ENCODE peak calls at places on chromosomes 1 and 21, in ten cellular contexts. X is stimulated activated CD4-positive, alpha-beta T cell treated with anti-CD3 and anti-CD28 coated beads, TNF-alpha, amount 100 ng/mL, for 24 hours; J is psoas muscle; Y is HS-27A; T is activated CD4-positive, alpha-beta memory T cell treated with anti-CD3 and anti-CD28 coated beads, Interleukin-2, amount 10 ng/mL, durations not matched to agents 7 days and 5 days; D is NCI-H69; H is amniotic stem cell; K is ELR; C is Daoy; V is NCI-H1092 treated with DMSO at 0.1 percent for 48 hours. I is an unnamed sample.

GRCh38 chr1:31757204-31757679 is 6.9 kb downstream of the ADGRB2 start:
- DNase-seq in H (no peak), T (no peak), Y (no peak), J (no peak), X (no peak), V (no peak), C (no peak), K (no peak), D (peak), I (no peak)

GRCh38 chr1:117710710-117711109 is 104.9 kb downstream of the TENT5C start:
- DNase-seq in X (no peak), J (no peak), V (no peak), D (peak), Y (no peak), H (no peak), K (peak), T (no peak), C (no peak), I (no peak)

GRCh38 chr1:21293537-21294265 is 3.4 kb upstream of the ECE1 start:
- DNase-seq in X (peak), Y (no peak), V (no peak), K (no peak), J (no peak), C (no peak), H (no peak), T (peak), D (no peak), I (peak)

GRCh38 chr1:40312238-40313205 is 4.6 kb downstream of the COL9A2 start:
- DNase-seq in D (peak), K (no peak), H (no peak), X (no peak), C (no peak), V (peak), T (peak), J (no peak), Y (no peak), I (no peak)

GRCh38 chr21:44063151-44063912 is 43.9 kb upstream of the PWP2 start:
- DNase-seq in T (no peak), X (no peak), Y (no peak), H (no peak), J (no peak), D (peak), V (no peak), C (no peak), K (no peak), I (no peak)

GRCh38 chr1:204314209-204314892 is 45.4 kb downstream of the PLEKHA6 start:
- DNase-seq in D (peak), T (no peak), V (peak), J (no peak), K (no peak), C (no peak), H (no peak), X (no peak), Y (no peak), I (no peak)

GRCh38 chr1:51340380-51340779 is 10.0 kb upstream of the TTC39A start:
- DNase-seq in Y (no peak), J (no peak), V (no peak), D (no peak), T (no peak), C (no peak), X (no peak), K (peak), H (no peak), I (no peak)

GRCh38 chr21:35395728-35396127 is 346.6 kb upstream of the RUNX1 start:
- DNase-seq in C (no peak), J (no peak), D (no peak), H (peak), V (no peak), T (no peak), X (no peak), K (peak), Y (no peak), I (no peak)

GRCh38 chr21:35811115-35811806 is 249.1 kb downstream of the SETD4 start:
- DNase-seq in D (no peak), Y (no peak), K (no peak), J (no peak), V (no peak), T (no peak), H (no peak), X (no peak), C (no peak), I (no peak)

GRCh38 chr1:21706151-21706835 is 37.1 kb upstream of the RAP1GAP start:
- DNase-seq in H (no peak), C (no peak), X (no peak), T (no peak), Y (no peak), D (peak), J (no peak), K (no peak), V (no peak), I (no peak)

GRCh38 chr1:18079941-18080340 is 27.7 kb upstream of the IGSF21 start:
- DNase-seq in Y (no peak), C (no peak), V (no peak), D (no peak), K (no peak), H (no peak), J (no peak), T (no peak), X (no peak), I (no peak)

GRCh38 chr21:38249879-38250278 is 6.9 kb upstream of the KCNJ15 start:
- DNase-seq in H (no peak), D (no peak), Y (no peak), T (no peak), X (no peak), J (no peak), K (no peak), V (no peak), C (no peak), I (no peak)